ENCODE peak calls at places on chromosomes 12 and 14, in nine cellular contexts. One of them, this sample, is unnamed.

GRCh38 chr14:26596722-26597030 is 1.2 kb downstream of the NOVA1 start:
- DNase-seq in choroid plexus epithelial cell: no peak
- DNase-seq in bronchial epithelial cell: no peak
- DNase-seq in adrenal gland: no peak
- DNase-seq in thoracic aorta: no peak
- DNase-seq in cardiac fibroblast: peak; percentile 23
- DNase-seq in astrocyte of the spinal cord: no peak
- DNase-seq in PC-3: no peak
- DNase-seq in brain microvascular endothelial cell: no peak
- DNase-seq in this sample: no peak

GRCh38 chr14:74875941-74876913 is at the start of gene PROX2:
- DNase-seq in choroid plexus epithelial cell: no peak
- DNase-seq in bronchial epithelial cell: no peak
- DNase-seq in adrenal gland: no peak
- DNase-seq in thoracic aorta: no peak
- DNase-seq in cardiac fibroblast: peak; percentile 38
- DNase-seq in astrocyte of the spinal cord: no peak
- DNase-seq in PC-3: no peak
- DNase-seq in brain microvascular endothelial cell: no peak
- DNase-seq in this sample: no peak

GRCh38 chr12:43501705-43502104 is 50.3 kb downstream of the ADAMTS20 start:
- DNase-seq in choroid plexus epithelial cell: peak; percentile 62
- DNase-seq in bronchial epithelial cell: peak; percentile 21
- DNase-seq in adrenal gland: no peak
- DNase-seq in thoracic aorta: no peak
- DNase-seq in cardiac fibroblast: peak; percentile 54
- DNase-seq in astrocyte of the spinal cord: peak; percentile 48
- DNase-seq in PC-3: peak; percentile 47
- DNase-seq in brain microvascular endothelial cell: peak; percentile 16
- DNase-seq in this sample: peak; percentile 43

GRCh38 chr12:27524839-27525238 is 833 bp downstream of the PPFIBP1 start:
- DNase-seq in choroid plexus epithelial cell: no peak
- DNase-seq in bronchial epithelial cell: peak; percentile 35
- DNase-seq in adrenal gland: no peak
- DNase-seq in thoracic aorta: no peak
- DNase-seq in cardiac fibroblast: peak; percentile 56
- DNase-seq in astrocyte of the spinal cord: peak; percentile 61
- DNase-seq in PC-3: peak; percentile 42
- DNase-seq in brain microvascular endothelial cell: no peak
- DNase-seq in this sample: peak; percentile 41

GRCh38 chr14:37593496-37594237 is 1.4 kb downstream of the FOXA1 start:
- DNase-seq in choroid plexus epithelial cell: no peak
- DNase-seq in bronchial epithelial cell: peak; percentile 50
- DNase-seq in adrenal gland: no peak
- DNase-seq in thoracic aorta: no peak
- DNase-seq in cardiac fibroblast: no peak
- DNase-seq in astrocyte of the spinal cord: no peak
- DNase-seq in PC-3: no peak
- DNase-seq in brain microvascular endothelial cell: no peak
- DNase-seq in this sample: peak; percentile 35

GRCh38 chr14:64510127-64510808 is 5.7 kb downstream of the ZBTB1 start:
- DNase-seq in choroid plexus epithelial cell: no peak
- DNase-seq in bronchial epithelial cell: no peak
- DNase-seq in adrenal gland: no peak
- DNase-seq in thoracic aorta: no peak
- DNase-seq in cardiac fibroblast: no peak
- DNase-seq in astrocyte of the spinal cord: no peak
- DNase-seq in PC-3: no peak
- DNase-seq in brain microvascular endothelial cell: no peak
- DNase-seq in this sample: no peak

GRCh38 chr12:88058719-88059077 is 29.5 kb upstream of the C12orf50 start:
- DNase-seq in choroid plexus epithelial cell: no peak
- DNase-seq in bronchial epithelial cell: no peak
- DNase-seq in adrenal gland: no peak
- DNase-seq in thoracic aorta: no peak
- DNase-seq in cardiac fibroblast: no peak
- DNase-seq in astrocyte of the spinal cord: no peak
- DNase-seq in PC-3: no peak
- DNase-seq in brain microvascular endothelial cell: no peak
- DNase-seq in this sample: no peak

GRCh38 chr12:3034067-3034750 is 43.0 kb upstream of the TSPAN9 start:
- DNase-seq in choroid plexus epithelial cell: peak; percentile 82
- DNase-seq in bronchial epithelial cell: peak; percentile 59
- DNase-seq in adrenal gland: peak; percentile 49
- DNase-seq in thoracic aorta: no peak
- DNase-seq in cardiac fibroblast: peak; percentile 77
- DNase-seq in astrocyte of the spinal cord: peak; percentile 65
- DNase-seq in PC-3: peak; percentile 59
- DNase-seq in brain microvascular endothelial cell: peak; percentile 80
- DNase-seq in this sample: peak; percentile 75

GRCh38 chr12:115423546-115423987 is 739.6 kb upstream of the TBX3 start:
- DNase-seq in choroid plexus epithelial cell: no peak
- DNase-seq in bronchial epithelial cell: no peak
- DNase-seq in adrenal gland: no peak
- DNase-seq in thoracic aorta: no peak
- DNase-seq in cardiac fibroblast: no peak
- DNase-seq in astrocyte of the spinal cord: no peak
- DNase-seq in PC-3: peak; percentile 23
- DNase-seq in brain microvascular endothelial cell: no peak
- DNase-seq in this sample: no peak

GRCh38 chr14:70836946-70837345 is 27.6 kb upstream of the MAP3K9 start:
- DNase-seq in choroid plexus epithelial cell: no peak
- DNase-seq in bronchial epithelial cell: peak; percentile 52
- DNase-seq in adrenal gland: no peak
- DNase-seq in thoracic aorta: no peak
- DNase-seq in cardiac fibroblast: no peak
- DNase-seq in astrocyte of the spinal cord: no peak
- DNase-seq in PC-3: peak; percentile 47
- DNase-seq in brain microvascular endothelial cell: no peak
- DNase-seq in this sample: peak; percentile 45

GRCh38 chr14:32472512-32473472 is 143.7 kb downstream of the AKAP6 start:
- DNase-seq in choroid plexus epithelial cell: peak; percentile 86
- DNase-seq in bronchial epithelial cell: peak; percentile 79
- DNase-seq in adrenal gland: no peak
- DNase-seq in thoracic aorta: no peak
- DNase-seq in cardiac fibroblast: peak; percentile 78
- DNase-seq in astrocyte of the spinal cord: peak; percentile 89
- DNase-seq in PC-3: peak; percentile 60
- DNase-seq in brain microvascular endothelial cell: peak; percentile 63
- DNase-seq in this sample: peak; percentile 69

GRCh38 chr14:23910081-23910875 is 43.3 kb upstream of the DHRS4 start:
- DNase-seq in choroid plexus epithelial cell: peak; percentile 78
- DNase-seq in bronchial epithelial cell: peak; percentile 53
- DNase-seq in adrenal gland: peak; percentile 32
- DNase-seq in thoracic aorta: no peak
- DNase-seq in cardiac fibroblast: peak; percentile 68
- DNase-seq in astrocyte of the spinal cord: peak; percentile 48
- DNase-seq in PC-3: peak; percentile 79
- DNase-seq in brain microvascular endothelial cell: peak; percentile 49
- DNase-seq in this sample: peak; percentile 72

GRCh38 chr14:104238424-104239184 is 100.2 kb downstream of the KIF26A start:
- DNase-seq in choroid plexus epithelial cell: no peak
- DNase-seq in bronchial epithelial cell: no peak
- DNase-seq in adrenal gland: peak; percentile 5
- DNase-seq in thoracic aorta: no peak
- DNase-seq in cardiac fibroblast: no peak
- DNase-seq in astrocyte of the spinal cord: no peak
- DNase-seq in PC-3: no peak
- DNase-seq in brain microvascular endothelial cell: no peak
- DNase-seq in this sample: no peak
- H3K4me3 ChIP-seq in choroid plexus epithelial cell: no peak overlapping the region
- H3K4me3 ChIP-seq in bronchial epithelial cell: no peak overlapping the region
- H3K4me3 ChIP-seq in adrenal gland: no peak overlapping the region
- H3K4me3 ChIP-seq in thoracic aorta: no peak overlapping the region
- H3K4me3 ChIP-seq in cardiac fibroblast: no peak overlapping the region
- H3K4me3 ChIP-seq in astrocyte of the spinal cord: no peak overlapping the region
- H3K4me3 ChIP-seq in PC-3: no peak overlapping the region
- H3K4me3 ChIP-seq in brain microvascular endothelial cell: no peak overlapping the region
- H3K4me3 ChIP-seq in this sample: no peak overlapping the region

GRCh38 chr12:85281947-85282312 is 1.9 kb downstream of the ALX1 start:
- DNase-seq in choroid plexus epithelial cell: no peak
- DNase-seq in bronchial epithelial cell: no peak
- DNase-seq in adrenal gland: no peak
- DNase-seq in thoracic aorta: no peak
- DNase-seq in cardiac fibroblast: no peak
- DNase-seq in astrocyte of the spinal cord: no peak
- DNase-seq in PC-3: no peak
- DNase-seq in brain microvascular endothelial cell: no peak
- DNase-seq in this sample: no peak

GRCh38 chr12:85278598-85279448 is 1.2 kb upstream of the ALX1 start:
- DNase-seq in choroid plexus epithelial cell: no peak
- DNase-seq in bronchial epithelial cell: no peak
- DNase-seq in adrenal gland: no peak
- DNase-seq in thoracic aorta: no peak
- DNase-seq in cardiac fibroblast: no peak
- DNase-seq in astrocyte of the spinal cord: peak; percentile 19
- DNase-seq in PC-3: no peak
- DNase-seq in brain microvascular endothelial cell: no peak
- DNase-seq in this sample: no peak

GRCh38 chr12:85280984-85281946 is 1.2 kb downstream of the ALX1 start:
- DNase-seq in choroid plexus epithelial cell: peak; percentile 19
- DNase-seq in bronchial epithelial cell: peak; percentile 18
- DNase-seq in adrenal gland: no peak
- DNase-seq in thoracic aorta: no peak
- DNase-seq in cardiac fibroblast: peak; percentile 13
- DNase-seq in astrocyte of the spinal cord: peak; percentile 33
- DNase-seq in PC-3: no peak
- DNase-seq in brain microvascular endothelial cell: no peak
- DNase-seq in this sample: no peak

GRCh38 chr12:85279449-85280137 is 427 bp upstream of the ALX1 start:
- DNase-seq in choroid plexus epithelial cell: peak; percentile 52
- DNase-seq in bronchial epithelial cell: no peak
- DNase-seq in adrenal gland: no peak
- DNase-seq in thoracic aorta: no peak
- DNase-seq in cardiac fibroblast: no peak
- DNase-seq in astrocyte of the spinal cord: peak; percentile 29
- DNase-seq in PC-3: no peak
- DNase-seq in brain microvascular endothelial cell: peak; percentile 33
- DNase-seq in this sample: no peak

GRCh38 chr12:85280138-85280983 is at the start of gene ALX1:
- DNase-seq in choroid plexus epithelial cell: peak; percentile 80
- DNase-seq in bronchial epithelial cell: peak; percentile 19
- DNase-seq in adrenal gland: no peak
- DNase-seq in thoracic aorta: no peak
- DNase-seq in cardiac fibroblast: peak; percentile 14
- DNase-seq in astrocyte of the spinal cord: peak; percentile 44
- DNase-seq in PC-3: no peak
- DNase-seq in brain microvascular endothelial cell: peak; percentile 60
- DNase-seq in this sample: peak; percentile 27
- TF ChIP-seq CTCF in choroid plexus epithelial cell: peak; percentile 3
- TF ChIP-seq CTCF in bronchial epithelial cell: no peak
- TF ChIP-seq CTCF in adrenal gland: no peak
- TF ChIP-seq CTCF in thoracic aorta: no peak
- TF ChIP-seq CTCF in cardiac fibroblast: no peak
- TF ChIP-seq CTCF in astrocyte of the spinal cord: no peak
- TF ChIP-seq CTCF in PC-3: no peak
- TF ChIP-seq CTCF in brain microvascular endothelial cell: no peak
- TF ChIP-seq CTCF in this sample: no peak

DNA sequence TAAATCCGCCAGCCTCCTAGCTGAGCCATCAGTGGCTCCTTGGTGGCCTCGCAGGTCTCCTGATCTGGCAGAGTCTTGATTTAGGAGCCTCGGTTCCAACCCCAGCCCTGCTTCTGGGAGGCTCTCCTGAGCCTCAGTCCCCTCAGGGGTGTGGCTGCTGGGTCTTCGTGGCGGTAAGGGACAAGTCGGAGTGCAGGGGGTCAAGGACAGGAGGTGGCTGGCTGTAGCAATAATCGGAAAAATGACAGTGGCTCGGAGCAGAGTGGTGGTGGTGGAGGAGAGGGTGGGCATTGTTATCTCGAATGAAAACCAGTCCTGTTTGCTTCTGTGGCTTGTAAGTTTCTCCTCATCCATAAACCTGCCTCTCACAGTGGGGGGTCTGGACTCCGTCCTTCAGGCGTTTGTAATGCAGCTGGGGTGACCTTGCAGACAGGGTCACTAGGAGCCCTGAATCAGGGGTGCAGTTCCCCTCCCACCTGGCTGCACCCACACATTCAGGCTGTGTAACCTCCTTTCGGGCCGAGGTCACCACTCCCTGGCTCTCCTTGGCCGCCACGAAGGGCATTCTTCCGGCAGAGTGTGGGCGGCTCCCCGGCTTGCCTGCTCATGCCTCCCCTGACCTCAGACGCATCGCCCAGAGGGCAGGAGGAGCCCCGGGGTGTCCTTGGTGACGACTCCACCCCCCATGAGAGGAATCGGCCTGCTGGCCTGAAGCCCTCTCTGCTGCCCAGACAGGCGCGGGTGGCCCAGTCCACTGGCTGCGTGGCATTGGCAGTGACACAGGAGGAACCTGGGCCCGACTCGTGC is 8.1 kb downstream of the BCL7A start:
- DNase-seq in choroid plexus epithelial cell: no peak
- DNase-seq in bronchial epithelial cell: peak; percentile 62
- DNase-seq in adrenal gland: peak; percentile 95
- DNase-seq in thoracic aorta: no peak
- DNase-seq in cardiac fibroblast: no peak
- DNase-seq in astrocyte of the spinal cord: no peak
- DNase-seq in PC-3: no peak
- DNase-seq in brain microvascular endothelial cell: no peak
- DNase-seq in this sample: peak; percentile 71
- H3K4me3 ChIP-seq in choroid plexus epithelial cell: no peak overlapping the region
- H3K4me3 ChIP-seq in bronchial epithelial cell: no peak overlapping the region
- H3K4me3 ChIP-seq in adrenal gland: no peak overlapping the region
- H3K4me3 ChIP-seq in thoracic aorta: no peak overlapping the region
- H3K4me3 ChIP-seq in cardiac fibroblast: no peak overlapping the region
- H3K4me3 ChIP-seq in astrocyte of the spinal cord: no peak overlapping the region
- H3K4me3 ChIP-seq in PC-3: no peak overlapping the region
- H3K4me3 ChIP-seq in brain microvascular endothelial cell: no peak overlapping the region
- H3K4me3 ChIP-seq in this sample: no peak overlapping the region

GRCh38 chr12:98951401-98951800 is 306.3 kb downstream of the APAF1 start:
- DNase-seq in choroid plexus epithelial cell: no peak
- DNase-seq in bronchial epithelial cell: no peak
- DNase-seq in adrenal gland: no peak
- DNase-seq in thoracic aorta: no peak
- DNase-seq in cardiac fibroblast: no peak
- DNase-seq in astrocyte of the spinal cord: no peak
- DNase-seq in PC-3: no peak
- DNase-seq in brain microvascular endothelial cell: no peak
- DNase-seq in this sample: no peak

GRCh38 chr12:98954506-98954905 is 309.4 kb downstream of the APAF1 start:
- DNase-seq in choroid plexus epithelial cell: no peak
- DNase-seq in bronchial epithelial cell: no peak
- DNase-seq in adrenal gland: no peak
- DNase-seq in thoracic aorta: no peak
- DNase-seq in cardiac fibroblast: no peak
- DNase-seq in astrocyte of the spinal cord: no peak
- DNase-seq in PC-3: no peak
- DNase-seq in brain microvascular endothelial cell: no peak
- DNase-seq in this sample: no peak

GRCh38 chr12:98955284-98955683 is 310.2 kb downstream of the APAF1 start:
- DNase-seq in choroid plexus epithelial cell: peak; percentile 32
- DNase-seq in bronchial epithelial cell: peak; percentile 41
- DNase-seq in adrenal gland: no peak
- DNase-seq in thoracic aorta: no peak
- DNase-seq in cardiac fibroblast: peak; percentile 7
- DNase-seq in astrocyte of the spinal cord: peak; percentile 12
- DNase-seq in PC-3: peak; percentile 65
- DNase-seq in brain microvascular endothelial cell: peak; percentile 9
- DNase-seq in this sample: peak; percentile 49
- TF ChIP-seq CTCF in choroid plexus epithelial cell: peak; percentile 52
- TF ChIP-seq CTCF in bronchial epithelial cell: peak; percentile 34
- TF ChIP-seq CTCF in adrenal gland: peak; percentile 13
- TF ChIP-seq CTCF in thoracic aorta: no peak
- TF ChIP-seq CTCF in cardiac fibroblast: peak; percentile 10
- TF ChIP-seq CTCF in astrocyte of the spinal cord: peak; percentile 46
- TF ChIP-seq CTCF in PC-3: peak; percentile 54
- TF ChIP-seq CTCF in brain microvascular endothelial cell: peak; percentile 46
- TF ChIP-seq CTCF in this sample: peak; percentile 47

This sample was measured in epithelial cell of esophagus.